ENCODE peak calls at places on chromosomes 1 and 21, in eight cellular contexts. W is CD4-positive, CD25-positive, alpha-beta regulatory T cell; M is MM.1S; T is tibial artery; O is brain microvascular endothelial cell; U is Karpas-422; D is hepatocyte; Q is left lung. H is an unnamed sample. For H3K36me3, the result is how much of the 10 kb centered on the place peaks cover.

GRCh38 chr1:198936371-198937083 is 297.7 kb downstream of the PTPRC start:
- DNase-seq in W (peak), M (no peak), T (no peak), O (peak), U (peak), D (peak), Q (no peak), H (no peak)

GRCh38 chr1:210882414-210883221 is 251.3 kb downstream of the KCNH1 start:
- DNase-seq in W (no peak), M (no peak), T (no peak), O (peak), U (no peak), D (no peak), Q (no peak), H (no peak)

GRCh38 chr1:105087496-105087895 is 1337.8 kb downstream of the AMY1C start:
- DNase-seq in W (no peak), M (no peak), T (no peak), O (no peak), U (no peak), D (no peak), Q (no peak), H (no peak)

GRCh38 chr1:112954945-112955677 is 885 bp downstream of the SLC16A1 start:
- DNase-seq in W (peak), M (peak), T (peak), O (peak), U (peak), D (peak), Q (peak), H (no peak)

GRCh38 chr1:218494449-218494852 is 149.3 kb downstream of the TGFB2 start:
- DNase-seq in W (no peak), M (peak), T (no peak), O (no peak), U (no peak), D (no peak), Q (no peak), H (no peak)

GRCh38 chr1:54791880-54792522 is 9.1 kb downstream of the TTC22 start:
- DNase-seq in W (peak), M (peak), T (no peak), O (peak), U (peak), D (peak), Q (no peak), H (no peak)

GRCh38 chr1:25347556-25347955 is 9.4 kb downstream of the TMEM50A start:
- DNase-seq in W (no peak), M (no peak), T (no peak), O (no peak), U (no peak), D (no peak), Q (no peak), H (no peak)

GRCh38 chr1:27686223-27686990 is 14.4 kb upstream of the IFI6 start:
- DNase-seq in W (peak), M (no peak), T (no peak), O (no peak), U (no peak), D (peak), Q (peak), H (no peak)

GRCh38 chr1:90716552-90717355 is at the start of gene BARHL2:
- DNase-seq in W (no peak), M (no peak), T (no peak), O (no peak), U (no peak), D (no peak), Q (no peak), H (peak)

GRCh38 chr1:8421721-8422120 is 103.8 kb downstream of the SLC45A1 start:
- DNase-seq in W (no peak), M (no peak), T (peak), O (no peak), U (no peak), D (no peak), Q (no peak), H (no peak)

GRCh38 chr1:188089461-188089860 is 1260.7 kb downstream of the PLA2G4A start:
- DNase-seq in W (no peak), M (no peak), T (no peak), O (no peak), U (no peak), D (no peak), Q (no peak), H (no peak)

GRCh38 chr21:44784810-44785209 is 16.8 kb downstream of the UBE2G2 start:
- DNase-seq in W (no peak), M (no peak), T (no peak), O (no peak), U (no peak), D (no peak), Q (no peak), H (no peak)
- H3K36me3 ChIP-seq in W (under half), M (under half), T (under half), O (under half), U (under half), D (under half), Q (under half), H (under half)

GRCh38 chr1:229648406-229648805 is 22.4 kb downstream of the URB2 start:
- DNase-seq in W (no peak), M (no peak), T (no peak), O (no peak), U (no peak), D (no peak), Q (no peak), H (no peak)

GRCh38 chr1:229653420-229653819 is 27.4 kb downstream of the URB2 start:
- DNase-seq in W (no peak), M (no peak), T (no peak), O (no peak), U (no peak), D (no peak), Q (no peak), H (no peak)

GRCh38 chr1:229655781-229656180 is 29.7 kb downstream of the URB2 start:
- DNase-seq in W (no peak), M (no peak), T (no peak), O (no peak), U (peak), D (no peak), Q (no peak), H (peak)

GRCh38 chr1:229651546-229651945 is 25.5 kb downstream of the URB2 start:
- DNase-seq in W (no peak), M (no peak), T (no peak), O (no peak), U (no peak), D (no peak), Q (no peak), H (no peak)
- H3K36me3 ChIP-seq in W (half or more), M (under half), T (under half), O (under half), U (half or more), D (under half), Q (half or more), H (half or more)

DNA sequence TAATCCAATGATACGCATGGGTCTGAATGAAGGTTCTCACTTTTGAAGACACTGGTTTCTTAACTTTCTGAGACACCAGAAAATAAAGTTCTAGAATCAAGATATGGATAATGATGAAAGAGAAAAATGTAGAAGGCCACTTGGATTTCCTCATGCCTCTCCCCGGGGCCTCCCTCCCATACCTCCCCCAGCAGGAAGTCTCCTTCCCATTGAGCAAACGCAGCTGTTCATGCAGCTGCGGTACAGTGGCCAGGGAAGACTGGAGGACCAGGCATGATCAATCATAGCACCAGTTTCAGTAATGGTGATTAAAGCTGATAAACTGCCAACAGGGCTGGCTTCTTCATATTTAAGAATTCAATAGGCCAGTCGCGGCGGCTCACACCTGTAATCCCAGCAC is 10.9 kb upstream of the UBR4 start:
- DNase-seq in W (no peak), M (no peak), T (no peak), O (no peak), U (no peak), D (no peak), Q (no peak), H (no peak)
- H3K36me3 ChIP-seq in W (half or more), M (under half), T (under half), O (half or more), U (under half), D (under half), Q (half or more), H (under half)

GRCh38 chr1:70247122-70247521 is 25.9 kb downstream of the SRSF11 start:
- DNase-seq in W (no peak), M (no peak), T (no peak), O (no peak), U (no peak), D (no peak), Q (no peak), H (no peak)
- H3K36me3 ChIP-seq in W (half or more), M (under half), T (half or more), O (half or more), U (half or more), D (under half), Q (half or more), H (half or more)

DNA sequence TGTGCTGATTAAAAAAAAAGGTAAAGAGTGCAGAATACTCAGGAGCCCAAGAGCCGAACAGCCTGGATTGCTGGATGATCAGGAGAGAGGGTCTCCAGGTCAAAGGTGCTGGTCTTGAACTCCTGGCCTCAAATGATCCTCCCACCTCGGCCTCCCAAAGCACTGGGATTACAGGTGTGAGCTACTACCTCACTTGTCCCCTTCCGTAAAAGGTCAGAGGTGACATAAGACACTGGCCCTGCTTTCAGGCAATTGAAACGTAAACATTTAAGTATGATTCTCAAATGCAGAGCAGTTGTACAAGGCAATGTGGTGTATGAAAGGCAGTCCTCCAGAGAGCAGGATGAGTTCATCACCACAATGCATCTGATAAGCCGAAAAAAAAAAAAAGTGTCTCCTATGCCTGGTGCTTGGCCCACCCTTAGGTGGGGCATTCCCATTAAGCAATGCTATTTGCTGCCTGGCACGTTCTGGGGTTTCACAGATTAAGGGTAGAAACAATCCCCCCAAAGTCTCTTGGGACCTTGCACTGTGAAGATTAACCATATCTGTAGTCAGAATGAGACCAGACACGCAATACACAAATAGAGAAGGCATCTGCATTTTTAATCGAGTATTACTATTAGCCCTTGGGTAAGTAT is 47.7 kb downstream of the PARP1 start:
- DNase-seq in W (no peak), M (no peak), T (no peak), O (no peak), U (peak), D (no peak), Q (no peak), H (no peak)
- H3K36me3 ChIP-seq in W (half or more), M (under half), T (half or more), O (under half), U (half or more), D (under half), Q (half or more), H (half or more)

DNA sequence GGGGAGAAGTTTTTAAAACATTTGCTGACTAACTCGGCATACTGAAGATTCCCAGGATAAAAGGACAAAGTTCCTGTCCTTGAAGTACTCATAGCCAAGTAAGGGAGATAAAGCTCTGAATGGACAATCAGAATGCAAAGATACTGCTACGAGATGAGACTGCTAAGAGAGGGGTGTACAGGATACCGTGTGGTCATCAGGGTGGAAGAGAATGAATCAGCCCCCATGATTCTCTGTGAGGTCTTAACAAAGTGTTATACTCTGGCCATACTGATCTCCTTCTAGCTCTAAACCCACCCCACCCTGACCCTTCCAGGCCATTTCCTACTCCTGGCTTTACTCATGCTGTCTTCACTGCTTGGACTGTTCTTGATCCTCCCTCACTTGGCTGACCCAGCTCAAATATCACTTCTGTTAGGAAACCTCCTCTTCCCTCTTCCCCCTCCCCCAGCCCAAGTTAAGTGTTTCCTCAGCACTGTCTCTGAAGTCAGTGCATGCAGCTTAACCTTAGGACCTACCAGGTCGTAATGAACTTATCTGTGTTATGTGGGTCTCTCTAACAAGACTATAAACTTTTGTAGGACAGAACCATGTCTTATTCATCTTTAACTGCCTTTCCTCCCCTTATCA is 15.8 kb upstream of the MAGOH start:
- DNase-seq in W (no peak), M (no peak), T (no peak), O (no peak), U (no peak), D (peak), Q (no peak), H (no peak)
- H3K36me3 ChIP-seq in W (under half), M (under half), T (under half), O (under half), U (half or more), D (under half), Q (half or more), H (under half)

GRCh38 chr1:180190091-180190490 is 35.4 kb downstream of the QSOX1 start:
- DNase-seq in W (no peak), M (no peak), T (no peak), O (no peak), U (no peak), D (no peak), Q (no peak), H (no peak)
- H3K36me3 ChIP-seq in W (under half), M (under half), T (under half), O (half or more), U (under half), D (under half), Q (half or more), H (half or more)

GRCh38 chr1:47684518-47684917 is 246.7 kb downstream of the FOXD2 start:
- DNase-seq in W (no peak), M (no peak), T (peak), O (no peak), U (no peak), D (no peak), Q (no peak), H (no peak)
- H3K36me3 ChIP-seq in W (under half), M (under half), T (under half), O (under half), U (under half), D (under half), Q (under half), H (under half)

DNA sequence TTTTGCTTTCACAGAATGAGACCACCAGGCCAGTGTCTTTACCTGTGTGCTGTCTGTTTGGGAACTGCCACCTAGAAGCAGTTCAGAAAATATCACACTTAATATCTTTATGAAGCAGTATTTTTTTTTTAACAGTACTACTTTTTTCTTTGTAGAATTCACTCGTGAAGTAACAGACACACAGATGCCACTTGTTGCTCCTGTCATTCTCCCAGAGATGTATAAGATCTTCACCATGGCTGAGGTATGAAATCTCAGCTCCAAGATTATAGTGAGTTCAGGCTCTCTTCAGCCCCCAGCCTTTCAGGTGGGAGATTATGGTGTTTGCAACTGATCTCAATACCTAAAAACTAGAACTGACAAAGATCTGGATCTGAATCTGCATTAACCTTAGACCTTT is 23.0 kb downstream of the IPO9 start:
- DNase-seq in W (no peak), M (no peak), T (no peak), O (no peak), U (no peak), D (no peak), Q (no peak), H (no peak)
- H3K36me3 ChIP-seq in W (half or more), M (under half), T (half or more), O (under half), U (half or more), D (under half), Q (half or more), H (half or more)